ENCODE peak calls at places on chromosomes 12 and 14, in four cellular contexts. One of them, this sample, is unnamed.

GRCh38 chr12:63018273-63018672 is 83.3 kb upstream of the PPM1H start:
- DNase-seq in Peyer's patch: no peak
- DNase-seq in right lobe of liver: no peak
- DNase-seq in A549: no peak
- DNase-seq in this sample: no peak

GRCh38 chr14:89359477-89360222 is 57.4 kb downstream of the FOXN3 start:
- DNase-seq in Peyer's patch: no peak
- DNase-seq in right lobe of liver: no peak
- DNase-seq in A549: no peak
- DNase-seq in this sample: no peak

GRCh38 chr12:4421590-4422031 is 24.0 kb downstream of the FGF6 start:
- DNase-seq in Peyer's patch: no peak
- DNase-seq in right lobe of liver: no peak
- DNase-seq in A549: peak; percentile 41
- DNase-seq in this sample: peak; percentile 64

GRCh38 chr14:99654235-99655000 is 9.5 kb downstream of the HHIPL1 start:
- DNase-seq in Peyer's patch: no peak
- DNase-seq in right lobe of liver: no peak
- DNase-seq in A549: peak; percentile 55
- DNase-seq in this sample: no peak

GRCh38 chr14:67718265-67718664 is 16.6 kb downstream of the RDH12 start:
- DNase-seq in Peyer's patch: no peak
- DNase-seq in right lobe of liver: no peak
- DNase-seq in A549: no peak
- DNase-seq in this sample: no peak

GRCh38 chr12:68932701-68933563 is at the start of gene CPM:
- DNase-seq in Peyer's patch: peak; percentile 88
- DNase-seq in right lobe of liver: peak; percentile 92
- DNase-seq in A549: peak; percentile 62
- DNase-seq in this sample: peak; percentile 81

GRCh38 chr12:3821441-3821840 is 51.8 kb downstream of the PARP11 start:
- DNase-seq in Peyer's patch: no peak
- DNase-seq in right lobe of liver: no peak
- DNase-seq in A549: no peak
- DNase-seq in this sample: no peak

GRCh38 chr12:52044284-52044983 is 6.8 kb upstream of the NR4A1 start:
- DNase-seq in Peyer's patch: no peak
- DNase-seq in right lobe of liver: peak; percentile 77
- DNase-seq in A549: no peak
- DNase-seq in this sample: no peak

GRCh38 chr12:12803186-12803585 is 10.0 kb upstream of the DDX47 start:
- DNase-seq in Peyer's patch: peak; percentile 82
- DNase-seq in right lobe of liver: peak; percentile 48
- DNase-seq in A549: peak; percentile 98
- DNase-seq in this sample: no peak

GRCh38 chr14:59360923-59361794 is 104.0 kb downstream of the GPR135 start:
- DNase-seq in Peyer's patch: peak; percentile 82
- DNase-seq in right lobe of liver: peak; percentile 35
- DNase-seq in A549: peak; percentile 90
- DNase-seq in this sample: no peak

GRCh38 chr12:52358575-52359350 is 8.5 kb downstream of the KRT85 start:
- DNase-seq in Peyer's patch: no peak
- DNase-seq in right lobe of liver: no peak
- DNase-seq in A549: no peak
- DNase-seq in this sample: peak; percentile 84

GRCh38 chr14:62655161-62655560 is 390.1 kb downstream of the KCNH5 start:
- DNase-seq in Peyer's patch: no peak
- DNase-seq in right lobe of liver: no peak
- DNase-seq in A549: no peak
- DNase-seq in this sample: no peak

GRCh38 chr12:70609739-70610491 is 27.3 kb downstream of the PTPRB start:
- DNase-seq in Peyer's patch: peak; percentile 78
- DNase-seq in right lobe of liver: peak; percentile 66
- DNase-seq in A549: peak; percentile 22
- DNase-seq in this sample: no peak

GRCh38 chr14:100884456-100884855 is 19.1 kb downstream of the RTL1 start:
- DNase-seq in Peyer's patch: peak; percentile 26
- DNase-seq in right lobe of liver: peak; percentile 6
- DNase-seq in A549: no peak
- DNase-seq in this sample: no peak

GRCh38 chr14:104794641-104795467 is 694 bp downstream of the AKT1 start:
- DNase-seq in Peyer's patch: peak; percentile 69
- DNase-seq in right lobe of liver: no peak
- DNase-seq in A549: no peak
- DNase-seq in this sample: peak; percentile 71

GRCh38 chr14:59215353-59215752 is 26.9 kb downstream of the DAAM1 start:
- DNase-seq in Peyer's patch: no peak
- DNase-seq in right lobe of liver: peak; percentile 76
- DNase-seq in A549: no peak
- DNase-seq in this sample: no peak

GRCh38 chr14:93008381-93008780 is 85.4 kb downstream of the CHGA start:
- DNase-seq in Peyer's patch: no peak
- DNase-seq in right lobe of liver: no peak
- DNase-seq in A549: no peak
- DNase-seq in this sample: no peak

GRCh38 chr12:110310754-110311153 is 29.7 kb downstream of the ATP2A2 start:
- DNase-seq in Peyer's patch: no peak
- DNase-seq in right lobe of liver: no peak
- DNase-seq in A549: no peak
- DNase-seq in this sample: no peak

GRCh38 chr14:95157987-95158712 is 821 bp upstream of the DICER1 start:
- DNase-seq in Peyer's patch: no peak
- DNase-seq in right lobe of liver: peak; percentile 36
- DNase-seq in A549: peak; percentile 38
- DNase-seq in this sample: peak; percentile 32

GRCh38 chr14:51095854-51096823 is 1.2 kb upstream of the TRIM9 start:
- DNase-seq in Peyer's patch: no peak
- DNase-seq in right lobe of liver: no peak
- DNase-seq in A549: peak; percentile 19
- DNase-seq in this sample: no peak

GRCh38 chr14:88553886-88554457 is 835 bp downstream of the PTPN21 start:
- DNase-seq in Peyer's patch: no peak
- DNase-seq in right lobe of liver: no peak
- DNase-seq in A549: no peak
- DNase-seq in this sample: no peak

GRCh38 chr14:96363751-96364336 is 518 bp downstream of the GSKIP start:
- DNase-seq in Peyer's patch: peak; percentile 77
- DNase-seq in right lobe of liver: peak; percentile 61
- DNase-seq in A549: peak; percentile 55
- DNase-seq in this sample: peak; percentile 30

GRCh38 chr12:105330283-105330937 is at the start of gene C12orf75:
- DNase-seq in Peyer's patch: peak; percentile 85
- DNase-seq in right lobe of liver: peak; percentile 77
- DNase-seq in A549: peak; percentile 84
- DNase-seq in this sample: peak; percentile 87

GRCh38 chr14:28515571-28515970 is 251.0 kb upstream of the FOXG1 start:
- DNase-seq in Peyer's patch: no peak
- DNase-seq in right lobe of liver: no peak
- DNase-seq in A549: no peak
- DNase-seq in this sample: no peak

GRCh38 chr12:13209279-13210021 is 12.9 kb downstream of the EMP1 start:
- DNase-seq in Peyer's patch: no peak
- DNase-seq in right lobe of liver: no peak
- DNase-seq in A549: no peak
- DNase-seq in this sample: no peak

GRCh38 chr12:15336772-15337553 is 14.7 kb downstream of the PTPRO start:
- DNase-seq in Peyer's patch: no peak
- DNase-seq in right lobe of liver: no peak
- DNase-seq in A549: peak; percentile 30
- DNase-seq in this sample: no peak

GRCh38 chr14:83757896-83758295 is 1772.0 kb upstream of the FLRT2 start:
- DNase-seq in Peyer's patch: no peak
- DNase-seq in right lobe of liver: no peak
- DNase-seq in A549: no peak
- DNase-seq in this sample: no peak

GRCh38 chr12:22728989-22729388 is 104.0 kb downstream of the ETNK1 start:
- DNase-seq in Peyer's patch: no peak
- DNase-seq in right lobe of liver: no peak
- DNase-seq in A549: no peak
- DNase-seq in this sample: no peak

GRCh38 chr14:68774771-68775613 is 17.9 kb downstream of the ZFP36L1 start:
- DNase-seq in Peyer's patch: no peak
- DNase-seq in right lobe of liver: no peak
- DNase-seq in A549: peak; percentile 81
- DNase-seq in this sample: no peak

GRCh38 chr14:20606190-20606901 is 15.2 kb upstream of the RNASE12 start:
- DNase-seq in Peyer's patch: peak; percentile 79
- DNase-seq in right lobe of liver: peak; percentile 49
- DNase-seq in A549: peak; percentile 61
- DNase-seq in this sample: no peak

GRCh38 chr12:94111290-94111689 is 37.1 kb upstream of the PLXNC1 start:
- DNase-seq in Peyer's patch: no peak
- DNase-seq in right lobe of liver: no peak
- DNase-seq in A549: no peak
- DNase-seq in this sample: no peak

GRCh38 chr12:94112116-94112515 is 36.3 kb upstream of the PLXNC1 start:
- DNase-seq in Peyer's patch: no peak
- DNase-seq in right lobe of liver: no peak
- DNase-seq in A549: no peak
- DNase-seq in this sample: no peak

GRCh38 chr12:94110258-94110657 is 38.1 kb upstream of the PLXNC1 start:
- DNase-seq in Peyer's patch: no peak
- DNase-seq in right lobe of liver: no peak
- DNase-seq in A549: no peak
- DNase-seq in this sample: no peak

GRCh38 chr12:94107910-94108309 is 40.5 kb upstream of the PLXNC1 start:
- DNase-seq in Peyer's patch: no peak
- DNase-seq in right lobe of liver: no peak
- DNase-seq in A549: no peak
- DNase-seq in this sample: no peak

DNA sequence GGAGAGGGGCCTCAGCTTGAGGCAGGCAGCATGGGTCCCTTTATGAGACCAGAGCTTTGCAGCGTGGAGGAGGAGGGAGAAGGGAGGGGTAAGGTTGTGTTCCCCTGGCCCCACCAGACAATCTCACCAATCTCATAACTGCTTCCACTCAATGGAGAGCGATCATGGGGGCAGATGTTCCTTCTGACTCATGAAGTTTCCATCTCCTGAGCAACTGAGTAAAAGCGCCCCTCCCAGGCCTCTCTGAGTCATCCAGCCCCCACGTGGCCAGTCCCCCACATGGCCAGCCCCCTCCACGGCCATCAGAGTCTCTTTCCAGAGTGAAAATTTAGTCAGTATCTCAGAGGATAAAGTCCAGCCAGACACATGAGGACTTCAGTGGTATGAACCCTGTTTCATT is 39.2 kb upstream of the PLXNC1 start:
- DNase-seq in Peyer's patch: no peak
- DNase-seq in right lobe of liver: no peak
- DNase-seq in A549: no peak
- DNase-seq in this sample: no peak
- TF ChIP-seq POLR2A in Peyer's patch: no peak
- TF ChIP-seq POLR2A in right lobe of liver: no peak
- TF ChIP-seq POLR2A in A549: no peak
- TF ChIP-seq POLR2A in this sample: no peak

GRCh38 chr12:124913474-124914391 is 717 bp downstream of the UBC start:
- DNase-seq in Peyer's patch: peak; percentile 95
- DNase-seq in right lobe of liver: peak; percentile 91
- DNase-seq in A549: peak; percentile 94
- DNase-seq in this sample: peak; percentile 22
- TF ChIP-seq POLR2A in Peyer's patch: no peak
- TF ChIP-seq POLR2A in right lobe of liver: no peak
- TF ChIP-seq POLR2A in A549: peak; percentile 48
- TF ChIP-seq POLR2A in this sample: no peak

DNA sequence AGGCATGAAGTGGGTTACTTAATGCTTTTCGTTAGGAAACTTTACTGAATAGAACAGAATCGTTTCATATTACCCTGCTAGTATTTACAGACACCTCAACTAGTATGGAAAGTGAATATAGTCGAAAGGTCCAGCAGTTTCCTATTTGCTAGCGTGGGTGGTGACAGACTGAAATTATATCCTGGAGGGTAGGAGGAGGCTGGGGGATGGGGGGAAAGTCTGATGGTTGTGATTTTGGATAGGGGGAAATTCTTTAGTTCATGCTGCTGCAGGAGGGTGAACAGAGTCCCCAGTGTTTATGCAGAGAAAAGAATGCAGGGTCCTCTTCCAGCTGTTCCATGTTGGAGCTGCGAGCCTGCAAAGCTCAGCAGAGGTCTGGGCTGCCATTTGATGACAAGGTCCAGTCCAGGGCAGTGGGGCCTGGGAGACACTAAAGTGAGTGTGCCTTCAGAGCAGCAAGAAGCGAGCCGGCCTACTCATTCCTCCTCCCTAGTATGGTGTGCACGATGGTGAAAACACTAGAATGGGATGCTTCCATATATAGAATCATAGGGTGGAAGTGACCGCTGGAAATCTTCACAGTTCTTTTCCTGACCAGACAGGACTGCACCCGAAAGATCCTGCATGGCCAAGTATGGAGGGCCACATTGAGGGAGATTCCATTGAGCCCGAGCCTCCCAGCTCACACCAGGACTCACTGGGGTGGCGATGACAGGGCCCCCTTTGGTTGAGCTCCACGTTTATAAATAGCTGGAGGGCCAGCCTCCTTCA is 2.1 kb downstream of the SAMD4A start:
- DNase-seq in Peyer's patch: no peak
- DNase-seq in right lobe of liver: no peak
- DNase-seq in A549: no peak
- DNase-seq in this sample: no peak
- TF ChIP-seq POLR2A in Peyer's patch: no peak
- TF ChIP-seq POLR2A in right lobe of liver: no peak
- TF ChIP-seq POLR2A in A549: no peak
- TF ChIP-seq POLR2A in this sample: no peak

GRCh38 chr12:121590476-121591143 is 9.8 kb upstream of the KDM2B start:
- DNase-seq in Peyer's patch: no peak
- DNase-seq in right lobe of liver: no peak
- DNase-seq in A549: no peak
- DNase-seq in this sample: no peak
- TF ChIP-seq POLR2A in Peyer's patch: peak; percentile 16
- TF ChIP-seq POLR2A in right lobe of liver: no peak
- TF ChIP-seq POLR2A in A549: no peak
- TF ChIP-seq POLR2A in this sample: no peak

GRCh38 chr14:90409209-90409730 is 12.4 kb downstream of the CALM1 start:
- DNase-seq in Peyer's patch: no peak
- DNase-seq in right lobe of liver: peak; percentile 48
- DNase-seq in A549: peak; percentile 77
- DNase-seq in this sample: no peak
- TF ChIP-seq POLR2A in Peyer's patch: no peak
- TF ChIP-seq POLR2A in right lobe of liver: no peak
- TF ChIP-seq POLR2A in A549: no peak
- TF ChIP-seq POLR2A in this sample: no peak

GRCh38 chr14:23398348-23398747 is 9.7 kb downstream of the MYH6 start:
- DNase-seq in Peyer's patch: no peak
- DNase-seq in right lobe of liver: no peak
- DNase-seq in A549: no peak
- DNase-seq in this sample: no peak
- TF ChIP-seq POLR2A in Peyer's patch: no peak
- TF ChIP-seq POLR2A in right lobe of liver: no peak
- TF ChIP-seq POLR2A in A549: no peak
- TF ChIP-seq POLR2A in this sample: no peak

DNA sequence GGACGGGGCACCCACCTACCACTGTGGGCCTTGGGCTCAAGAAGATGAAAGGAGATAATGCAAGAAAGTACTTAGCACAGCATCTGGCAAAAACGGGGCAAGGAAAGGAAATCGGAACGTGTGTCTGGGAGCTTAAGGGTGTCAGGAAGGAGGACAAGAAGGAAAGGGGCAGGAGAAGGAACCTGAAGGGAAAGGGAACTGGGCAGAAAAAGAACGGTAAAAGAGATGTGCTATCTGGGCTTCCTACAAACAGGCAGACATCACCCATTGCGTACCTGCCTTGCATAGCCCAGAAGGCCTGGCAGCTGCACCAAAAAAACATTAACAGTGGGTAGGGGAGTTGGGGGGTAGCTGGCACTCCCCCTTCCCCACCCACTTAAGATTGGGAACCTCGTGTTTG is 958 bp upstream of the REM2 start:
- DNase-seq in Peyer's patch: no peak
- DNase-seq in right lobe of liver: no peak
- DNase-seq in A549: no peak
- DNase-seq in this sample: no peak
- TF ChIP-seq POLR2A in Peyer's patch: no peak
- TF ChIP-seq POLR2A in right lobe of liver: no peak
- TF ChIP-seq POLR2A in A549: no peak
- TF ChIP-seq POLR2A in this sample: no peak

This sample was measured in GM12891.